ENCODE peak calls at places on chromosome 10, in ten cellular contexts. Z is NCI-H69; F is gastrocnemius medialis; Y is stimulated activated CD4-positive, alpha-beta T cell treated with anti-CD3 and anti-CD28 coated beads, Interleukin-15, amount 100 ng/mL, for 24 hours; Q is heart left ventricle; R is NCI-H2029; C is stimulated activated CD8-positive, alpha-beta memory T cell treated with anti-CD3 and anti-CD28 coated beads, Interleukin-15, amount 100 ng/mL, for 1 hour; A is activated T-helper 1 cell treated with anti-CD3 and anti-CD28 coated beads, Interleukin-12 subunit alpha, Interleukin-12 subunit beta, Interleukin-2, Interleukin-4 antibody, amounts not matched to agents 30 ng/mL and 10 ng/mL and 1 ng/mL, durations not matched to agents 14 hours and 24 hours and 36 hours; U is HS-5; I is sigmoid colon. X is an unnamed sample.

GRCh38 chr10:103934308-103934707 is 16.3 kb upstream of the STN1 start:
- DNase-seq in Q (no peak), C (no peak), Y (no peak), Z (no peak), U (no peak), F (no peak), I (no peak), A (no peak), R (no peak), X (no peak)

GRCh38 chr10:5546891-5547683 is 22.3 kb downstream of the CALML3 start:
- DNase-seq in Y (no peak), F (no peak), U (no peak), C (no peak), R (peak; percentile 55), Q (peak; percentile 40), A (no peak), Z (peak; percentile 12), I (peak; percentile 70), X (peak; percentile 67)

GRCh38 chr10:100124097-100124496 is 42.4 kb upstream of the CPN1 start:
- DNase-seq in Z (no peak), C (no peak), Q (no peak), F (no peak), R (no peak), A (no peak), Y (no peak), I (no peak), U (no peak), X (no peak)

GRCh38 chr10:33392706-33393105 is 58.2 kb upstream of the NRP1 start:
- DNase-seq in U (no peak), Z (no peak), I (no peak), Y (no peak), Q (no peak), A (no peak), R (no peak), F (no peak), C (no peak), X (no peak)

GRCh38 chr10:114380060-114380459 is 24.2 kb downstream of the AFAP1L2 start:
- DNase-seq in U (no peak), R (no peak), Q (no peak), C (no peak), Z (peak; percentile 37), A (no peak), F (no peak), I (peak; percentile 24), Y (no peak), X (no peak)

GRCh38 chr10:128095753-128096469 is 30.3 kb downstream of the MKI67 start:
- DNase-seq in C (no peak), U (no peak), Z (no peak), I (no peak), Q (no peak), F (no peak), A (no peak), Y (no peak), R (no peak), X (no peak)

GRCh38 chr10:75110006-75110632 is 1.3 kb upstream of the SAMD8 start:
- DNase-seq in A (no peak), U (no peak), R (no peak), I (no peak), Q (no peak), F (no peak), C (no peak), Y (no peak), Z (no peak), X (no peak)

GRCh38 chr10:54853883-54854282 is 52.9 kb upstream of the PCDH15 start:
- DNase-seq in Y (no peak), Z (no peak), C (no peak), U (no peak), Q (no peak), I (no peak), A (no peak), F (no peak), R (no peak), X (no peak)

GRCh38 chr10:129765664-129766550 is 198.2 kb downstream of the EBF3 start:
- DNase-seq in F (no peak), U (no peak), Z (no peak), A (no peak), Q (no peak), I (peak; percentile 50), R (no peak), C (no peak), Y (no peak), X (peak; percentile 56)

GRCh38 chr10:80187465-80188409 is 17.6 kb downstream of the ANXA11 start:
- DNase-seq in I (peak; percentile 63), Q (no peak), R (peak; percentile 85), Y (peak; percentile 67), Z (peak; percentile 81), U (no peak), C (peak; percentile 49), F (no peak), A (peak; percentile 75), X (peak; percentile 88)

GRCh38 chr10:112515126-112515525 is 68.1 kb downstream of the VTI1A start:
- DNase-seq in Z (no peak), R (no peak), A (no peak), F (no peak), Y (no peak), C (no peak), Q (no peak), I (no peak), U (no peak), X (no peak)

GRCh38 chr10:59678884-59679301 is 30.8 kb downstream of the SLC16A9 start:
- DNase-seq in F (no peak), C (no peak), A (peak; percentile 2), Z (no peak), I (no peak), Q (no peak), U (peak; percentile 66), R (no peak), Y (no peak), X (no peak)

GRCh38 chr10:78429994-78430393 is 396.3 kb downstream of the RPS24 start:
- DNase-seq in R (no peak), Z (no peak), Y (no peak), C (no peak), Q (no peak), U (no peak), I (no peak), F (no peak), A (no peak), X (no peak)

GRCh38 chr10:16612148-16612742 is 90.6 kb upstream of the C1QL3 start:
- DNase-seq in A (no peak), I (no peak), C (no peak), Q (no peak), Z (no peak), Y (no peak), U (no peak), F (no peak), R (no peak), X (no peak)

GRCh38 chr10:13839430-13839986 is 252.7 kb downstream of the PRPF18 start:
- DNase-seq in C (no peak), I (peak; percentile 77), U (no peak), F (no peak), R (no peak), Y (no peak), Q (peak; percentile 73), Z (no peak), A (no peak), X (no peak)

GRCh38 chr10:94314913-94315545 is 47.7 kb downstream of the NOC3L start:
- DNase-seq in Y (no peak), A (no peak), U (no peak), I (no peak), C (no peak), F (no peak), R (no peak), Q (no peak), Z (peak; percentile 25), X (no peak)

GRCh38 chr10:14519785-14520184 is 189.1 kb upstream of the FRMD4A start:
- DNase-seq in U (no peak), F (no peak), I (no peak), R (no peak), C (no peak), Q (no peak), Z (no peak), A (no peak), Y (no peak), X (no peak)

GRCh38 chr10:127142141-127142540 is 54.2 kb downstream of the INSYN2A start:
- DNase-seq in Q (no peak), C (no peak), Y (no peak), Z (no peak), U (no peak), F (no peak), R (no peak), I (no peak), A (no peak), X (no peak)

GRCh38 chr10:5317547-5318107 is 47.1 kb upstream of the UCN3 start:
- DNase-seq in A (peak; percentile 60), Y (peak; percentile 90), I (no peak), Q (no peak), Z (no peak), R (no peak), U (peak; percentile 70), F (no peak), C (peak; percentile 24), X (no peak)

GRCh38 chr10:103933557-103934121 is 15.7 kb upstream of the STN1 start:
- DNase-seq in Q (no peak), Y (no peak), C (no peak), F (no peak), R (no peak), Z (no peak), I (no peak), A (no peak), U (no peak), X (no peak)

GRCh38 chr10:110138197-110138812 is 69.1 kb upstream of the MXI1 start:
- DNase-seq in Y (no peak), I (no peak), A (no peak), F (no peak), U (peak; percentile 30), Q (no peak), Z (peak; percentile 65), C (no peak), R (no peak), X (no peak)

GRCh38 chr10:21849624-21850023 is 153.9 kb downstream of the DNAJC1 start:
- DNase-seq in A (no peak), Q (no peak), U (no peak), C (no peak), Z (no peak), F (no peak), I (no peak), Y (no peak), R (no peak), X (no peak)

GRCh38 chr10:104521901-104522827 is 118.9 kb upstream of the SORCS3 start:
- DNase-seq in Q (no peak), I (no peak), C (no peak), F (no peak), R (no peak), Z (peak; percentile 47), U (no peak), Y (no peak), A (no peak), X (no peak)

GRCh38 chr10:119341236-119342016 is 134.1 kb downstream of the GRK5 start:
- DNase-seq in F (no peak), Y (peak; percentile 63), Q (no peak), U (no peak), C (peak; percentile 19), Z (peak; percentile 9), R (no peak), I (no peak), A (peak; percentile 25), X (no peak)

GRCh38 chr10:89645742-89646172 is 715 bp upstream of the PANK1 start:
- DNase-seq in Q (no peak), I (no peak), Z (no peak), F (peak; percentile 64), R (no peak), U (no peak), C (no peak), Y (peak; percentile 6), A (no peak), X (no peak)

GRCh38 chr10:91521444-91521843 is 111.3 kb downstream of the HECTD2 start:
- DNase-seq in F (no peak), U (no peak), Y (no peak), I (no peak), Q (no peak), A (no peak), C (no peak), R (no peak), Z (no peak), X (no peak)

GRCh38 chr10:126924180-126924914 is 19.1 kb downstream of the DOCK1 start:
- DNase-seq in I (no peak), F (no peak), R (no peak), Z (no peak), Y (no peak), U (no peak), A (no peak), Q (no peak), C (no peak), X (no peak)

GRCh38 chr10:75904499-75905283 is 473.3 kb downstream of the LRMDA start:
- DNase-seq in A (no peak), C (no peak), F (no peak), U (no peak), R (no peak), Y (no peak), I (no peak), Q (no peak), Z (peak; percentile 39), X (no peak)